ENCODE peak calls at places on chromosomes 5 and 9, in ten cellular contexts. C is BJ; M is natural killer cell; O is activated CD8-positive, alpha-beta T cell treated with anti-CD3 and anti-CD28 coated beads for 36 hours; Q is pancreas; Z is A549; Y is Calu3; U is MM.1S; D is GM20000; P is H9. X is an unnamed sample.

GRCh38 chr5:178839319-178839704 is 20.4 kb upstream of the ZNF354B start:
- DNase-seq in C (no peak), M (peak), O (peak), Q (peak), Z (peak), Y (peak), U (no peak), D (no peak), P (peak), X (no peak)

GRCh38 chr9:98427491-98427890 is 172.0 kb upstream of the TBC1D2 start:
- DNase-seq in C (no peak), M (no peak), O (no peak), Q (no peak), Z (no peak), Y (no peak), U (no peak), D (no peak), P (no peak), X (no peak)

GRCh38 chr9:96388144-96388543 is 4.6 kb upstream of the SLC35D2 start:
- DNase-seq in C (no peak), M (no peak), O (no peak), Q (no peak), Z (no peak), Y (no peak), U (no peak), D (no peak), P (no peak), X (no peak)

GRCh38 chr5:120388016-120388781 is 75.9 kb upstream of the PRR16 start:
- DNase-seq in C (peak), M (no peak), O (no peak), Q (no peak), Z (no peak), Y (no peak), U (peak), D (no peak), P (no peak), X (no peak)

GRCh38 chr5:173823721-173824567 is 64.2 kb upstream of the CPEB4 start:
- DNase-seq in C (peak), M (no peak), O (no peak), Q (peak), Z (peak), Y (peak), U (no peak), D (no peak), P (no peak), X (no peak)

GRCh38 chr5:90191352-90192045 is 218.1 kb downstream of the CETN3 start:
- DNase-seq in C (no peak), M (no peak), O (no peak), Q (no peak), Z (no peak), Y (no peak), U (no peak), D (no peak), P (no peak), X (no peak)

GRCh38 chr9:127862075-127863011 is 7.9 kb upstream of the ENG start:
- DNase-seq in C (no peak), M (peak), O (peak), Q (no peak), Z (no peak), Y (no peak), U (no peak), D (peak), P (no peak), X (peak)

GRCh38 chr9:37931586-37931985 is 27.7 kb upstream of the SLC25A51 start:
- DNase-seq in C (no peak), M (no peak), O (no peak), Q (no peak), Z (no peak), Y (no peak), U (no peak), D (no peak), P (no peak), X (no peak)

GRCh38 chr5:56637321-56637920 is 177.9 kb upstream of the MAP3K1 start:
- DNase-seq in C (no peak), M (no peak), O (no peak), Q (no peak), Z (peak), Y (peak), U (no peak), D (no peak), P (no peak), X (no peak)

GRCh38 chr5:136007271-136007670 is 21.5 kb upstream of the TGFBI start:
- DNase-seq in C (no peak), M (no peak), O (no peak), Q (no peak), Z (no peak), Y (no peak), U (no peak), D (no peak), P (no peak), X (no peak)

GRCh38 chr9:5886114-5886939 is 4.4 kb upstream of the MLANA start:
- DNase-seq in C (no peak), M (peak), O (peak), Q (peak), Z (peak), Y (peak), U (peak), D (peak), P (peak), X (peak)

GRCh38 chr5:170576602-170577584 is 73.1 kb downstream of the KCNIP1 start:
- DNase-seq in C (no peak), M (no peak), O (no peak), Q (no peak), Z (no peak), Y (no peak), U (no peak), D (no peak), P (no peak), X (no peak)

GRCh38 chr9:27194401-27195091 is 85.5 kb downstream of the TEK start:
- DNase-seq in C (peak), M (no peak), O (no peak), Q (no peak), Z (peak), Y (no peak), U (no peak), D (no peak), P (no peak), X (no peak)

GRCh38 chr9:132857601-132858342 is 20.3 kb downstream of the AK8 start:
- DNase-seq in C (no peak), M (no peak), O (no peak), Q (no peak), Z (no peak), Y (no peak), U (no peak), D (no peak), P (peak), X (no peak)

GRCh38 chr9:108562176-108562575 is 293.6 kb downstream of the ACTL7B start:
- DNase-seq in C (no peak), M (no peak), O (no peak), Q (no peak), Z (no peak), Y (no peak), U (no peak), D (no peak), P (no peak), X (no peak)

GRCh38 chr5:107594253-107595045 is 76.3 kb downstream of the EFNA5 start:
- DNase-seq in C (no peak), M (no peak), O (no peak), Q (no peak), Z (no peak), Y (no peak), U (no peak), D (no peak), P (no peak), X (no peak)

GRCh38 chr9:34559616-34560546 is 29.6 kb downstream of the CNTFR start:
- DNase-seq in C (no peak), M (no peak), O (no peak), Q (peak), Z (peak), Y (peak), U (no peak), D (no peak), P (no peak), X (no peak)

GRCh38 chr5:94983861-94984535 is 300.9 kb downstream of the MCTP1 start:
- DNase-seq in C (peak), M (no peak), O (no peak), Q (no peak), Z (no peak), Y (no peak), U (no peak), D (no peak), P (no peak), X (no peak)

GRCh38 chr5:160353379-160353778 is 17.0 kb downstream of the C1QTNF2 start:
- DNase-seq in C (no peak), M (no peak), O (no peak), Q (no peak), Z (no peak), Y (no peak), U (no peak), D (no peak), P (peak), X (no peak)

GRCh38 chr9:81848472-81848871 is 79.8 kb upstream of the SPATA31D4 start:
- DNase-seq in C (no peak), M (no peak), O (no peak), Q (no peak), Z (no peak), Y (no peak), U (no peak), D (no peak), P (no peak), X (no peak)

GRCh38 chr5:148343603-148344230 is 8.4 kb downstream of the SPINK9 start:
- DNase-seq in C (no peak), M (no peak), O (no peak), Q (no peak), Z (no peak), Y (no peak), U (no peak), D (no peak), P (no peak), X (no peak)

GRCh38 chr9:37559125-37559524 is 17.1 kb downstream of the FBXO10 start:
- DNase-seq in C (no peak), M (no peak), O (no peak), Q (no peak), Z (no peak), Y (no peak), U (no peak), D (no peak), P (no peak), X (no peak)

GRCh38 chr9:129173296-129174101 is 4.6 kb downstream of the IER5L start:
- DNase-seq in C (no peak), M (no peak), O (no peak), Q (no peak), Z (no peak), Y (no peak), U (no peak), D (no peak), P (no peak), X (no peak)

GRCh38 chr5:43039468-43040286 is 442 bp downstream of the ANXA2R start:
- DNase-seq in C (no peak), M (peak), O (peak), Q (peak), Z (peak), Y (peak), U (peak), D (peak), P (peak), X (peak)

GRCh38 chr5:179908528-179908927 is 831 bp upstream of the TBC1D9B start:
- DNase-seq in C (no peak), M (no peak), O (peak), Q (peak), Z (no peak), Y (no peak), U (no peak), D (no peak), P (peak), X (no peak)

GRCh38 chr9:83062011-83062652 is 810 bp downstream of the RASEF start:
- DNase-seq in C (no peak), M (no peak), O (no peak), Q (peak), Z (peak), Y (peak), U (no peak), D (no peak), P (peak), X (no peak)

GRCh38 chr5:35248843-35249780 is 18.8 kb upstream of the PRLR start:
- DNase-seq in C (no peak), M (no peak), O (no peak), Q (no peak), Z (no peak), Y (no peak), U (peak), D (no peak), P (no peak), X (no peak)

GRCh38 chr5:35247645-35248034 is 17.4 kb upstream of the PRLR start:
- DNase-seq in C (no peak), M (no peak), O (no peak), Q (peak), Z (no peak), Y (no peak), U (no peak), D (no peak), P (no peak), X (no peak)

GRCh38 chr5:35244171-35244570 is 13.9 kb upstream of the PRLR start:
- DNase-seq in C (no peak), M (no peak), O (no peak), Q (no peak), Z (no peak), Y (no peak), U (no peak), D (no peak), P (no peak), X (no peak)

GRCh38 chr5:35246411-35246810 is 16.1 kb upstream of the PRLR start:
- DNase-seq in C (no peak), M (no peak), O (no peak), Q (peak), Z (no peak), Y (no peak), U (no peak), D (no peak), P (no peak), X (no peak)

GRCh38 chr5:35246928-35247644 is 16.8 kb upstream of the PRLR start:
- DNase-seq in C (no peak), M (no peak), O (no peak), Q (peak), Z (no peak), Y (no peak), U (no peak), D (no peak), P (no peak), X (no peak)
- TF ChIP-seq CTCF in C (no peak), M (no peak), O (no peak), Q (peak), Z (no peak), Y (no peak), U (no peak), D (no peak), P (no peak), X (no peak)

DNA sequence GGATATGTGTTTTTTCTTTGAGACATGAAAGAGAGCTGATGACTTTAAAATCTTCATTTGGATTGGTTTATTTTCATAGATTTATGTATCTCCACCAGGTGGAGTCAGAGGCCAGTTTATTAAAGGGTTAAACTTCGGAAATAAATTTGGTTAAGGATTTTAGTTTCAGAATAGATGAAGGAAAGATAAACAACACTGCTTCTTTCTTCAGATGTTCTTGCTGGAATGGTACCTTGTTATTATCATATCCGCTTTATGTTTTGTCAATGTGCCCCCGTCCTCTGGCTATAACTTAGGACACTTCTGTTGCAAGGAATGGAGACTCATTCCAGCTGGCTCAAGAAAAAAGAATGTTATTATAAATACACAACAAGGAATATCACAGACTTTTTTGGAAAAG is 81.2 kb downstream of the ALDH1A1 start:
- DNase-seq in C (no peak), M (no peak), O (no peak), Q (no peak), Z (peak), Y (peak), U (peak), D (no peak), P (no peak), X (no peak)
- TF ChIP-seq CTCF in C (peak), M (no peak), O (no peak), Q (peak), Z (peak), Y (peak), U (peak), D (no peak), P (peak), X (peak)

DNA sequence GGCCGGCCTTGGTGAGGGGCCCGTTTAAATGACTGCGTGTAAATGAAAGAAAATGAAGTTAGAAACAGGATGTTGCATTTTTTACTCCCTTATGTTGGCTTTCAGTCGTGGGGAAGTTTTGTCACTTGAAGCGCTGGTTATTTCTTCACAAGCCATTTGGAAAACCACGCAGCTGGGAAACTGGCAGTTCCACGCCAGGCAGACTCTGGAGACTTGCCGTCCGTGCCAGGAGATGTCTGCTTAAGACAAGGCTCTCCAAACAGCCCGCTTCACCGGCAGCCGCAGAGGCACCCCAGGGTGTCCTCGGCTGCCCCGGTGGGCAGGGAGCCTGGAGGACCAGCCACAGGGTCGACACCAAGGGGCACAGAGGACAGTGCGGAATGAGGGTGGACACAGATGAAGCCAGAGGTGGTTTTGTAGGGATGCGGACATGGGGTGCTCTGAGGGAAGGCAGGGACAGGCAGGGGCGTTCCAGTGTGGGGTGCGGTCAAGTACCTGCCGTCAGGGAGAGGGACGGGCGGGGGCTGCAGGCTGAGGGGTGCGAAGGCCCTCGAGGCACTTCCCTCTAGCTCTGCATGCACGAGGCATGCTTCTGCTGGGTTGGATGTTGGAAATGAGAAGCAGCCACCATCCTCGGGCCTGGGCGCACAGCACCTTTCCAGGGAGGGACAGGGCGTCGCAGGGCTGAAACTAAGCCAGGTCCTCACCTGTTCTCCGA is 11.1 kb upstream of the AJM1 start:
- DNase-seq in C (no peak), M (no peak), O (no peak), Q (no peak), Z (no peak), Y (no peak), U (no peak), D (no peak), P (no peak), X (no peak)
- TF ChIP-seq CTCF in C (no peak), M (no peak), O (no peak), Q (no peak), Z (no peak), Y (no peak), U (no peak), D (no peak), P (no peak), X (no peak)

DNA sequence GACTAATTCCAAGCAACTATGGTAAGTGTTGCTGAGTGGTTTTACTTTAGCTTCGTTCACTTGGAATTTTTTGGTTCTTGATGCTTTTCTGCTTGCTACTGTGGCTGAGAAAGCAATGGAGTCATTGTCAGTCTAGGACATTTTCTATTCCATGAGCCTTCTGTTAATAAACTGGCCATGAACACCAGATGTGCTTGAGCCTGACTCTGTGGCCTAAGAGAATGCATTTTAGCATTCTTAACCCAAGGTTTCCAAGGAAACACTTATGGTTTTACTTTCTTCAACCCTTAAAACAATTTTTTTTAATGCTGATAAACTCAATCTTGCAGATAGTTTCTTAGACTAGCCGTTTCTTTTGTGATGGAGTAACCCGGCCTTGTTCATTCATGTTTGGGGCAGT is 42.3 kb downstream of the OSTF1 start:
- DNase-seq in C (peak), M (no peak), O (no peak), Q (no peak), Z (no peak), Y (no peak), U (no peak), D (no peak), P (no peak), X (no peak)
- TF ChIP-seq CTCF in C (no peak), M (no peak), O (no peak), Q (no peak), Z (no peak), Y (no peak), U (no peak), D (no peak), P (no peak), X (no peak)

GRCh38 chr5:127400524-127400923 is 109.9 kb downstream of the MEGF10 start:
- DNase-seq in C (no peak), M (no peak), O (no peak), Q (no peak), Z (no peak), Y (no peak), U (no peak), D (no peak), P (no peak), X (no peak)

GRCh38 chr5:127392762-127393161 is 102.2 kb downstream of the MEGF10 start:
- DNase-seq in C (peak), M (no peak), O (no peak), Q (no peak), Z (no peak), Y (no peak), U (peak), D (no peak), P (no peak), X (no peak)

GRCh38 chr5:127398508-127398907 is 107.9 kb downstream of the MEGF10 start:
- DNase-seq in C (no peak), M (no peak), O (no peak), Q (no peak), Z (no peak), Y (no peak), U (no peak), D (no peak), P (no peak), X (no peak)

GRCh38 chr5:127399068-127399467 is 108.5 kb downstream of the MEGF10 start:
- DNase-seq in C (no peak), M (no peak), O (no peak), Q (no peak), Z (no peak), Y (no peak), U (no peak), D (no peak), P (no peak), X (no peak)

GRCh38 chr5:127396490-127397155 is 106.0 kb downstream of the MEGF10 start:
- DNase-seq in C (no peak), M (no peak), O (no peak), Q (no peak), Z (no peak), Y (no peak), U (no peak), D (no peak), P (no peak), X (no peak)
- TF ChIP-seq CTCF in C (no peak), M (no peak), O (no peak), Q (no peak), Z (no peak), Y (no peak), U (no peak), D (peak), P (peak), X (no peak)

GRCh38 chr9:71634753-71635152 is 133.6 kb downstream of the CEMIP2 start:
- DNase-seq in C (no peak), M (no peak), O (no peak), Q (no peak), Z (no peak), Y (no peak), U (no peak), D (no peak), P (no peak), X (no peak)
- TF ChIP-seq CTCF in C (no peak), M (no peak), O (no peak), Q (no peak), Z (no peak), Y (no peak), U (no peak), D (no peak), P (no peak), X (no peak)

GRCh38 chr9:19629506-19629905 is 159.3 kb downstream of the SLC24A2 start:
- DNase-seq in C (no peak), M (no peak), O (peak), Q (no peak), Z (no peak), Y (no peak), U (no peak), D (no peak), P (no peak), X (no peak)
- TF ChIP-seq CTCF in C (no peak), M (no peak), O (no peak), Q (no peak), Z (no peak), Y (no peak), U (no peak), D (no peak), P (peak), X (no peak)

DNA sequence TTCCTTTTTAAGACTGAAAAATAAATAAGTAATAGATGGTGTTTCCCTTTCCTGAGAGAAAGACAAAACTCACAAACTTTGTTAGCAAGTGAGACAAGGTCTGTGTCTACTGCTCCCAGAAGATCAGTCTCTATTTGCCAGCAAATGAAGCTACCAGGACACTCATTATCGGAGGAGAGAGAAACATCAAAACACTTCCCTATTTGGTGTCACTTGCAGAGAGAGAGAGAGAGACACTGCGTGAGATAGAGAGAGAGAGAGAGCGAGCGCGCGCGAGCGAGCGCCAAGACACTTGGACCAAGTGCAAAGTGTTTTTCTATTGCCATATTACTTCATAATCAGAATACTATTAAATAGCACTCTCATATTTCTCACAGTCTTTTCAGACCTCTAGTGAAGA is 142.7 kb downstream of the KCNN2 start:
- DNase-seq in C (no peak), M (no peak), O (no peak), Q (no peak), Z (no peak), Y (no peak), U (no peak), D (no peak), P (no peak), X (no peak)
- TF ChIP-seq CTCF in C (no peak), M (no peak), O (no peak), Q (no peak), Z (no peak), Y (no peak), U (no peak), D (no peak), P (no peak), X (no peak)

X was measured in CD14-positive monocyte.